ENCODE peak calls at places on chromosomes 2 and 18, in eight cellular contexts. O, D, L, V, W, Y, C and H are unnamed samples.

GRCh38 chr2:237670641-237671040 is 43.3 kb downstream of the LRRFIP1 start:
- DNase-seq in O (no peak), D (no peak), L (peak; percentile 67), V (no peak), W (no peak), Y (no peak), C (no peak), H (no peak)

GRCh38 chr2:70691497-70691896 is 76.5 kb downstream of the ADD2 start:
- DNase-seq in O (no peak), D (no peak), L (no peak), V (no peak), W (no peak), Y (no peak), C (no peak), H (no peak)

GRCh38 chr2:80102026-80102425 is 202.5 kb downstream of the LRRTM1 start:
- DNase-seq in O (no peak), D (no peak), L (no peak), V (no peak), W (no peak), Y (no peak), C (no peak), H (no peak)

GRCh38 chr18:76496200-76496890 is 1.3 kb upstream of the ZNF516 start:
- DNase-seq in O (peak; percentile 63), D (peak; percentile 48), L (peak; percentile 88), V (peak; percentile 59), W (no peak), Y (peak; percentile 59), C (no peak), H (no peak)

GRCh38 chr18:26566874-26567273 is 18.5 kb upstream of the KCTD1 start:
- DNase-seq in O (no peak), D (no peak), L (no peak), V (no peak), W (no peak), Y (no peak), C (no peak), H (no peak)

GRCh38 chr2:181613241-181613640 is 43.7 kb downstream of the CERKL start:
- DNase-seq in O (no peak), D (no peak), L (no peak), V (no peak), W (no peak), Y (no peak), C (no peak), H (no peak)

GRCh38 chr2:104857262-104858221 is 3.6 kb downstream of the POU3F3 start:
- DNase-seq in O (no peak), D (no peak), L (no peak), V (no peak), W (no peak), Y (no peak), C (no peak), H (no peak)

GRCh38 chr2:11234309-11234708 is 79.0 kb downstream of the SLC66A3 start:
- DNase-seq in O (no peak), D (no peak), L (no peak), V (no peak), W (peak; percentile 39), Y (no peak), C (no peak), H (no peak)

GRCh38 chr18:59921384-59921891 is 21.6 kb downstream of the PMAIP1 start:
- DNase-seq in O (no peak), D (peak; percentile 73), L (no peak), V (no peak), W (no peak), Y (no peak), C (peak; percentile 54), H (peak; percentile 81)

GRCh38 chr2:235045336-235045972 is 93.6 kb downstream of the SH3BP4 start:
- DNase-seq in O (no peak), D (peak; percentile 41), L (no peak), V (no peak), W (no peak), Y (no peak), C (no peak), H (no peak)

GRCh38 chr2:240481720-240482119 is 46.3 kb downstream of the GPC1 start:
- DNase-seq in O (no peak), D (no peak), L (no peak), V (no peak), W (no peak), Y (no peak), C (no peak), H (peak; percentile 1)

GRCh38 chr2:236574424-236575145 is 5.0 kb downstream of the ACKR3 start:
- DNase-seq in O (no peak), D (no peak), L (peak; percentile 48), V (no peak), W (no peak), Y (no peak), C (no peak), H (no peak)

GRCh38 chr18:62105373-62105772 is 81.5 kb downstream of the PIGN start:
- DNase-seq in O (no peak), D (no peak), L (no peak), V (no peak), W (no peak), Y (no peak), C (no peak), H (no peak)

GRCh38 chr2:19711470-19712372 is 190.1 kb downstream of the TTC32 start:
- DNase-seq in O (peak; percentile 19), D (no peak), L (peak; percentile 49), V (no peak), W (no peak), Y (peak; percentile 74), C (no peak), H (no peak)

GRCh38 chr18:38256366-38256765 is 690.8 kb upstream of the CELF4 start:
- DNase-seq in O (no peak), D (no peak), L (no peak), V (no peak), W (no peak), Y (no peak), C (no peak), H (no peak)

GRCh38 chr18:54762386-54762785 is 65.9 kb upstream of the RAB27B start:
- DNase-seq in O (no peak), D (no peak), L (no peak), V (no peak), W (no peak), Y (no peak), C (no peak), H (no peak)

GRCh38 chr2:9004338-9005204 is 1.1 kb upstream of the MBOAT2 start:
- DNase-seq in O (no peak), D (peak; percentile 21), L (no peak), V (no peak), W (no peak), Y (no peak), C (no peak), H (no peak)

GRCh38 chr2:157438907-157439791 is 4.7 kb downstream of the CYTIP start:
- DNase-seq in O (no peak), D (no peak), L (no peak), V (no peak), W (peak; percentile 99), Y (no peak), C (no peak), H (no peak)

GRCh38 chr2:17257194-17257909 is 260.9 kb downstream of the RAD51AP2 start:
- DNase-seq in O (no peak), D (no peak), L (no peak), V (no peak), W (no peak), Y (no peak), C (no peak), H (no peak)

GRCh38 chr2:15158117-15158516 is 403.0 kb downstream of the NBAS start:
- DNase-seq in O (peak; percentile 78), D (no peak), L (no peak), V (peak; percentile 32), W (no peak), Y (peak; percentile 26), C (no peak), H (peak; percentile 13)

GRCh38 chr18:77733292-77733903 is 483.8 kb downstream of the GALR1 start:
- DNase-seq in O (peak; percentile 25), D (no peak), L (no peak), V (no peak), W (no peak), Y (peak; percentile 5), C (no peak), H (no peak)

GRCh38 chr2:120132190-120132589 is 91.0 kb downstream of the TMEM185B start:
- DNase-seq in O (no peak), D (no peak), L (no peak), V (no peak), W (no peak), Y (no peak), C (no peak), H (no peak)

GRCh38 chr2:47095302-47096020 is 59.6 kb downstream of the STPG4 start:
- DNase-seq in O (no peak), D (no peak), L (no peak), V (no peak), W (no peak), Y (no peak), C (no peak), H (no peak)

GRCh38 chr2:129929321-129930290 is 49.9 kb upstream of the RAB6C start:
- DNase-seq in O (no peak), D (no peak), L (peak; percentile 71), V (no peak), W (no peak), Y (no peak), C (no peak), H (no peak)

GRCh38 chr2:25377822-25378421 is 36.2 kb upstream of the DNMT3A start:
- DNase-seq in O (no peak), D (no peak), L (no peak), V (no peak), W (no peak), Y (no peak), C (no peak), H (no peak)

GRCh38 chr2:105933906-105934305 is 189.2 kb downstream of the NCK2 start:
- DNase-seq in O (no peak), D (no peak), L (no peak), V (no peak), W (no peak), Y (no peak), C (no peak), H (no peak)

GRCh38 chr2:106068415-106068814 is 125.7 kb downstream of the UXS1 start:
- DNase-seq in O (no peak), D (no peak), L (no peak), V (no peak), W (peak; percentile 95), Y (no peak), C (no peak), H (no peak)

GRCh38 chr2:110657721-110658305 is 20.1 kb downstream of the BUB1 start:
- DNase-seq in O (no peak), D (no peak), L (no peak), V (no peak), W (no peak), Y (no peak), C (no peak), H (no peak)

GRCh38 chr2:230932556-230933511 is 7.8 kb upstream of the GPR55 start:
- DNase-seq in O (no peak), D (peak; percentile 2), L (peak; percentile 86), V (no peak), W (no peak), Y (no peak), C (no peak), H (no peak)

GRCh38 chr2:156907806-156908205 is 349.7 kb upstream of the GALNT5 start:
- DNase-seq in O (no peak), D (no peak), L (no peak), V (no peak), W (no peak), Y (no peak), C (no peak), H (no peak)

GRCh38 chr2:225399509-225399908 is at the start of gene NYAP2:
- DNase-seq in O (peak; percentile 96), D (no peak), L (no peak), V (no peak), W (peak; percentile 92), Y (peak; percentile 80), C (no peak), H (no peak)

GRCh38 chr2:239964399-239965185 is 60.5 kb downstream of the NDUFA10 start:
- DNase-seq in O (no peak), D (no peak), L (no peak), V (no peak), W (no peak), Y (no peak), C (no peak), H (no peak)

GRCh38 chr18:79926715-79927596 is 24.5 kb downstream of the SLC66A2 start:
- DNase-seq in O (no peak), D (no peak), L (peak; percentile 23), V (no peak), W (no peak), Y (no peak), C (no peak), H (no peak)

GRCh38 chr2:20353597-20353996 is 3.0 kb upstream of the PUM2 start:
- DNase-seq in O (peak; percentile 56), D (no peak), L (no peak), V (no peak), W (peak; percentile 77), Y (peak; percentile 53), C (no peak), H (no peak)